ENCODE peak calls at places on chromosomes 2 and 18, in eight cellular contexts. W is mesendoderm; H is breast epithelium; U is CD8-positive, alpha-beta T cell; G is cardiac muscle cell; N is HCT116; R is vagina; L is GM23248. F is an unnamed sample. For H3K4me1, the result is how much of the 10 kb centered on the place peaks cover.

GRCh38 chr2:27370816-27371620 is 602 bp downstream of the SNX17 start:
- DNase-seq in H (no peak), G (peak), N (no peak), R (no peak), L (peak), W (peak), U (peak), F (peak)

GRCh38 chr2:66334237-66335054 is 100.5 kb upstream of the MEIS1 start:
- DNase-seq in L (peak), U (no peak), G (peak), R (no peak), N (no peak), W (peak), H (no peak), F (no peak)

GRCh38 chr2:109356251-109357035 is 227.4 kb downstream of the SH3RF3 start:
- DNase-seq in G (no peak), N (no peak), R (peak), L (no peak), H (no peak), W (no peak), U (no peak), F (no peak)

GRCh38 chr2:54424555-54425163 is 31.5 kb upstream of the SPTBN1 start:
- DNase-seq in G (no peak), H (no peak), W (no peak), R (no peak), U (no peak), N (no peak), L (no peak), F (no peak)

GRCh38 chr18:78102135-78102534 is 852.5 kb downstream of the GALR1 start:
- DNase-seq in R (no peak), G (no peak), U (no peak), L (no peak), H (no peak), N (no peak), W (no peak), F (no peak)

GRCh38 chr2:3461781-3462492 is 57.4 kb downstream of the ADI1 start:
- DNase-seq in H (no peak), G (peak), N (peak), R (no peak), U (peak), W (peak), L (peak), F (peak)

GRCh38 chr2:226508683-226509082 is 290.9 kb downstream of the IRS1 start:
- DNase-seq in W (no peak), R (no peak), G (peak), H (no peak), L (no peak), U (no peak), N (no peak), F (no peak)

GRCh38 chr2:32666704-32667103 is 38.9 kb downstream of the TTC27 start:
- DNase-seq in R (no peak), U (no peak), G (no peak), W (no peak), H (no peak), L (no peak), N (no peak), F (no peak)

GRCh38 chr2:207112397-207112796 is 53.4 kb downstream of the KLF7 start:
- DNase-seq in W (no peak), H (no peak), G (no peak), R (no peak), L (peak), U (no peak), N (no peak), F (no peak)

GRCh38 chr18:65725421-65726050 is 25.3 kb upstream of the CDH7 start:
- DNase-seq in W (peak), H (no peak), L (no peak), N (no peak), U (no peak), G (peak), R (no peak), F (no peak)

GRCh38 chr2:88739985-88740600 is 48.6 kb downstream of the RPIA start:
- DNase-seq in H (peak), R (no peak), W (peak), L (peak), U (peak), N (peak), G (peak), F (peak)

GRCh38 chr2:222813177-222813843 is 47.5 kb upstream of the ACSL3 start:
- DNase-seq in U (no peak), W (no peak), G (no peak), L (peak), H (no peak), R (no peak), N (no peak), F (no peak)

GRCh38 chr18:14089781-14090180 is 42.5 kb downstream of the ZNF519 start:
- DNase-seq in W (peak), R (no peak), H (no peak), N (no peak), U (no peak), G (no peak), L (peak), F (no peak)

GRCh38 chr18:49645836-49646235 is 84.0 kb downstream of the LIPG start:
- DNase-seq in W (peak), H (peak), U (no peak), R (peak), N (no peak), L (peak), G (peak), F (no peak)

GRCh38 chr2:141611981-141612380 is 518.8 kb downstream of the LRP1B start:
- DNase-seq in U (no peak), N (no peak), W (no peak), R (no peak), L (peak), H (no peak), G (peak), F (no peak)

GRCh38 chr2:200377774-200378336 is 71.4 kb downstream of the SPATS2L start:
- DNase-seq in R (no peak), G (no peak), H (no peak), L (no peak), U (no peak), N (peak), W (peak), F (no peak)

GRCh38 chr2:121490734-121491133 is 39.9 kb upstream of the RNU4ATAC start:
- DNase-seq in N (no peak), G (no peak), W (no peak), R (no peak), U (no peak), L (no peak), H (no peak), F (no peak)

GRCh38 chr2:147511491-147511948 is 333.3 kb upstream of the ACVR2A start:
- DNase-seq in R (no peak), G (peak), H (peak), W (peak), N (no peak), L (peak), U (no peak), F (no peak)

GRCh38 chr18:23259701-23260661 is 124.7 kb downstream of the CABLES1 start:
- DNase-seq in H (peak), L (peak), W (peak), N (no peak), R (no peak), U (peak), G (peak), F (no peak)

DNA sequence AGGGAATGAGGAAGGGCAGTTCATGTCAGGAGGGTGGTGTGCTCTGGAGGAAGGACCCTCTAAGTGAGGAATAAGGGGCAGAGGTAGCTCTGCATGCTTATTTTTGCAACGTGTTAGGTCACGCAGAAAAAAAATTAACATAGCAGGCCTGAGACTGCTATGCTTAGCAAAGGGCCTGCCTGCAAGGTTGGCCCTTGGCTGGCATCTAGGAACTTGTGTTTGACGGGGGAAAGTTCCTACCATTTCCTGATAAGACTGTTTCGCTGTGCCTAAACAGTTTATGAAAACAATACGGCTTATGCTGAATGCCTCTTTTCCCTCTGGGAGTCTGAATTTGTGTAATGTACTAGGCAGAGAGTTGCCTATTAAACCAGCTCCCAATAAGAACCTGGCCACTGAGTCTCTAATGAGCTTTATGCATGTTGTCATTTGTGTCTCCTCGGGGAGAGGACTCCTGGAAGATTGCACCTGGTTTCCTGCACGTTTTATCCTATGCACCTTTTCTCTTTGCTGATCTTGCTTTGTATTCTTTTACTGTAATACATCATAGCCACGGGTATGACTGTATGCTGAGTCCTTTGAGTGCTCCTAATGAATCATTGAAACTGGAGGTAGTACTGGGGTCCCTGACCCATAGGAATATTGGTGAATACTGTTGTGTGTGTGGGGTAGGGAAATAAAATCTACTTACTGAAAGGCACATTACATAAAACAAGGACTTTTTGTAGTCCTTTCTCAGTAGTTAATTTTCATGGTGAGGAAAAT is 169.0 kb downstream of the PRPF40A start:
- DNase-seq in R (no peak), N (no peak), W (no peak), H (no peak), L (peak), U (no peak), G (no peak), F (no peak)
- H3K27ac ChIP-seq in R (no peak), N (no peak), W (no peak), H (no peak), L (no peak), U (no peak), G (no peak), F (no peak)

GRCh38 chr18:5543036-5543671 is 643 bp downstream of the EPB41L3 start:
- DNase-seq in U (no peak), N (no peak), H (no peak), L (peak), G (no peak), R (no peak), W (peak), F (no peak)
- H3K4me3 ChIP-seq in U (no peak), N (no peak), H (peak), L (peak), G (peak), R (peak), W (peak), F (no peak)

GRCh38 chr18:44804033-44804432 is 123.3 kb downstream of the SETBP1 start:
- DNase-seq in R (no peak), N (no peak), W (no peak), G (peak), U (no peak), H (no peak), L (peak), F (no peak)

GRCh38 chr18:44805176-44805575 is 124.5 kb downstream of the SETBP1 start:
- DNase-seq in L (no peak), H (no peak), R (no peak), G (no peak), W (no peak), U (no peak), N (no peak), F (no peak)

GRCh38 chr18:44801796-44802195 is 121.1 kb downstream of the SETBP1 start:
- DNase-seq in U (no peak), N (no peak), R (no peak), H (no peak), W (no peak), L (no peak), G (no peak), F (no peak)

GRCh38 chr18:44802508-44802907 is 121.8 kb downstream of the SETBP1 start:
- DNase-seq in R (no peak), H (no peak), L (peak), W (no peak), N (no peak), U (no peak), G (peak), F (no peak)

DNA sequence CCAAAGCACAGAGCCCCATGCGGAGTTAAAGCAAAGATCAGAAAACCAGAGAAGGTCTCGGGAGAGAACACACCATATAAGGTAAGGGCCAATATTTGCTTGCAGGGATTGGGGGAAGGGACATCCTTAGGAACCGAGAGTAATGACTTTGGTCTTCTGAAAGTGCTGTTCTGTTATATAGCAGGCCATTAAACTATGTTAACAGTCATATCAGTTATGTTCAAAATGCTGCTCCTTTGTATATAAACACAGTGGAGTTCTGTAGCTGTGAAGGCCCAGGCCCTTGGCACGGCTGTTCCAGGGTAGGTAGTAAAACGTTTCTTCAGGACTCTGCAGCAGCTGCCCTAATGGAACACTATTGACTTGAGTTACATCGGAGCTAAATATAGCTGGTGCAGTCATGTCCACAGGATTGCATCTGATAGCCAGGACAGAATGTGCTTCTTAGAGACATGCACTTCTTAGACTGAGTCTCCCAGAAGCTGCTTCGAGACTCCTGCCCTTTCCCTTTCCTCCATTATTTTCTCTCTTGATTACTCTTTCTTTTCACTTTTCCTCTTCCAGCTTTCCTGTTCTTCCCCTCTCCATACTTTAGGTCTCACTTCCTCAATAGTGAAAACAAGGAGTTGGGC is 122.4 kb downstream of the SETBP1 start:
- DNase-seq in W (peak), N (no peak), G (peak), H (no peak), R (peak), U (no peak), L (peak), F (no peak)
- H3K4me1 ChIP-seq in W (under half), N (under half), G (half or more), H (under half), R (under half), U (under half), L (under half), F (under half)

GRCh38 chr2:173028141-173028540 is 47.5 kb upstream of the MAP3K20 start:
- DNase-seq in U (no peak), W (no peak), H (no peak), R (no peak), N (no peak), G (no peak), L (peak), F (no peak)
- H3K27ac ChIP-seq in U (no peak), W (no peak), H (peak), R (peak), N (no peak), G (peak), L (no peak), F (no peak)

DNA sequence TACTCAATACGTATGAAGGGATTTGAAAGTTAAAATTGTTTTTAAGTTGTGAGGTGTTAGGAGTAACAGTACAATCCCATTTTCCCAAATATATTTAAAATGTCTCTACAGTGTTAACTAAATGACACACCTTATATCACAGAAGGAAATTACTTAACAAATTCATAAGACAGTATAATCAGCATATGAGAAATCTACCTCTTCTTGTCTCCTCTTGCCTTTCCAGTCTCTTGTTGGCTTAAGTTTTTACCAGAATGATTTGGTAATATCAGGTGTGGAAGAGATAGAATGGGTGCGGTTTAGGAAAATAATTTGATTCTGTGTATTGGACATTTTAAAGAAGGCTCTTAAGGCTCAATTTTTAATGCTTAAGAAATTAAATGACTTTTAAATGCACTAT is 9.5 kb upstream of the INPP1 start:
- DNase-seq in R (no peak), N (no peak), U (no peak), G (no peak), W (no peak), H (no peak), L (no peak), F (no peak)
- H3K4me3 ChIP-seq in R (no peak), N (no peak), U (no peak), G (no peak), W (no peak), H (no peak), L (no peak), F (no peak)

GRCh38 chr2:64654063-64654811 is 524 bp upstream of the SERTAD2 start:
- DNase-seq in U (peak), H (peak), N (peak), R (no peak), W (peak), L (peak), G (peak), F (peak)
- H3K4me1 ChIP-seq in U (half or more), H (under half), N (half or more), R (under half), W (under half), L (under half), G (under half), F (under half)

F was measured in CD4-positive, alpha-beta memory T cell.